ENCODE peak calls at places on chromosomes 16 and 17, in seven cellular contexts. I, S, R, D, N, C and O are unnamed samples.

GRCh38 chr17:61442878-61443474 is 9.2 kb upstream of the TBX4 start:
- DNase-seq in I (no peak), S (no peak), R (peak), D (no peak), N (no peak), C (no peak), O (no peak)

GRCh38 chr16:56609463-56609921 is 1.1 kb downstream of the MT2A start:
- DNase-seq in I (no peak), S (peak), R (peak), D (peak), N (no peak), C (peak), O (peak)

GRCh38 chr17:60524463-60525346 is 1.3 kb downstream of the APPBP2 start:
- DNase-seq in I (no peak), S (no peak), R (peak), D (no peak), N (peak), C (peak), O (no peak)

GRCh38 chr16:30941600-30942420 is 7.1 kb upstream of the ORAI3 start:
- DNase-seq in I (no peak), S (peak), R (peak), D (peak), N (peak), C (peak), O (peak)

GRCh38 chr16:51445250-51445649 is 294.2 kb upstream of the SALL1 start:
- DNase-seq in I (no peak), S (no peak), R (no peak), D (no peak), N (no peak), C (no peak), O (no peak)

GRCh38 chr17:67202503-67202902 is 42.5 kb downstream of the HELZ start:
- DNase-seq in I (no peak), S (no peak), R (no peak), D (no peak), N (no peak), C (no peak), O (no peak)

GRCh38 chr17:73307130-73307529 is 4.7 kb downstream of the CDC42EP4 start:
- DNase-seq in I (no peak), S (no peak), R (no peak), D (no peak), N (no peak), C (no peak), O (no peak)

GRCh38 chr17:15092762-15093161 is 172.4 kb downstream of the PMP22 start:
- DNase-seq in I (no peak), S (no peak), R (no peak), D (no peak), N (no peak), C (peak), O (no peak)

GRCh38 chr17:77681820-77682219 is 276.7 kb upstream of the TNRC6C start:
- DNase-seq in I (no peak), S (peak), R (no peak), D (no peak), N (no peak), C (peak), O (no peak)

GRCh38 chr17:75604034-75604695 is 16.6 kb downstream of the MYO15B start:
- DNase-seq in I (no peak), S (no peak), R (no peak), D (no peak), N (no peak), C (no peak), O (no peak)

GRCh38 chr17:40517286-40517662 is 15.9 kb upstream of the TNS4 start:
- DNase-seq in I (no peak), S (no peak), R (no peak), D (no peak), N (no peak), C (no peak), O (no peak)

GRCh38 chr16:49698931-49699715 is 156.8 kb downstream of the ZNF423 start:
- DNase-seq in I (no peak), S (no peak), R (no peak), D (no peak), N (no peak), C (peak), O (no peak)

GRCh38 chr16:68696514-68696913 is 40.6 kb upstream of the CDH1 start:
- DNase-seq in I (no peak), S (peak), R (no peak), D (no peak), N (no peak), C (no peak), O (no peak)

GRCh38 chr16:69565611-69566436 is at the start of gene NFAT5:
- DNase-seq in I (peak), S (peak), R (peak), D (peak), N (peak), C (peak), O (peak)

GRCh38 chr17:40038882-40039513 is 15.2 kb downstream of the MED24 start:
- DNase-seq in I (no peak), S (no peak), R (peak), D (no peak), N (peak), C (peak), O (no peak)

GRCh38 chr17:32971171-32971570 is 20.5 kb upstream of the SPACA3 start:
- DNase-seq in I (no peak), S (no peak), R (no peak), D (peak), N (no peak), C (peak), O (no peak)

GRCh38 chr16:80034948-80035700 is 434.6 kb upstream of the MAF start:
- DNase-seq in I (no peak), S (no peak), R (no peak), D (no peak), N (peak), C (no peak), O (no peak)

GRCh38 chr16:50836121-50836541 is 94.2 kb downstream of the CYLD start:
- DNase-seq in I (no peak), S (no peak), R (peak), D (no peak), N (no peak), C (peak), O (no peak)

GRCh38 chr16:7374614-7375174 is 42.0 kb downstream of the RBFOX1 start:
- DNase-seq in I (no peak), S (no peak), R (no peak), D (no peak), N (no peak), C (no peak), O (no peak)

GRCh38 chr16:50011707-50012106 is 13.3 kb upstream of the CNEP1R1 start:
- DNase-seq in I (no peak), S (no peak), R (no peak), D (no peak), N (no peak), C (peak), O (no peak)

GRCh38 chr16:82782715-82783251 is 156.0 kb downstream of the CDH13 start:
- DNase-seq in I (no peak), S (peak), R (no peak), D (no peak), N (no peak), C (peak), O (no peak)

GRCh38 chr17:40564195-40564882 is 933 bp downstream of the CCR7 start:
- DNase-seq in I (no peak), S (no peak), R (no peak), D (peak), N (no peak), C (no peak), O (peak)

GRCh38 chr16:19068237-19068815 is 912 bp downstream of the COQ7 start:
- DNase-seq in I (no peak), S (no peak), R (no peak), D (no peak), N (no peak), C (no peak), O (no peak)

GRCh38 chr17:32873114-32873513 is 3.8 kb downstream of the MYO1D start:
- DNase-seq in I (no peak), S (peak), R (no peak), D (no peak), N (no peak), C (no peak), O (no peak)